ENCODE peak calls at places on chromosome 22, in five cellular contexts. D is small intestine, I is cardiac muscle cell, V is PC-3, L is A549. Z is an unnamed sample.

GRCh38 chr22:32520612-32521011 is 46.0 kb downstream of the FBXO7 start:
- DNase-seq in D (no peak), V (no peak), I (no peak), L (no peak), Z (no peak)

GRCh38 chr22:22168941-22169867 is 75.4 kb upstream of the VPREB1 start:
- DNase-seq in L (no peak), I (no peak), V (no peak), D (no peak), Z (no peak)

GRCh38 chr22:44735518-44736428 is 16.6 kb upstream of the ARHGAP8 start:
- DNase-seq in D (peak; percentile 56), V (peak; percentile 65), I (peak; percentile 82), L (peak; percentile 52), Z (peak; percentile 74)

GRCh38 chr22:27670701-27671412 is 130.7 kb downstream of the MN1 start:
- DNase-seq in L (no peak), V (peak; percentile 32), D (peak; percentile 16), I (peak; percentile 94), Z (no peak)

GRCh38 chr22:41857160-41857859 is 24.4 kb downstream of the SREBF2 start:
- DNase-seq in D (peak; percentile 45), L (peak; percentile 68), V (peak; percentile 87), I (peak; percentile 76), Z (peak; percentile 56)

GRCh38 chr22:40413873-40414272 is 43.5 kb downstream of the SGSM3 start:
- DNase-seq in I (no peak), V (no peak), L (no peak), D (no peak), Z (no peak)

GRCh38 chr22:21755855-21756284 is 20.3 kb upstream of the YPEL1 start:
- DNase-seq in L (no peak), V (peak; percentile 57), I (no peak), D (peak; percentile 25), Z (no peak)

GRCh38 chr22:33875316-33875715 is 45.0 kb downstream of the LARGE1 start:
- DNase-seq in L (no peak), V (no peak), I (no peak), D (no peak), Z (no peak)

GRCh38 chr22:23215294-23216204 is 35.2 kb downstream of the BCR start:
- DNase-seq in L (no peak), I (no peak), D (no peak), V (peak; percentile 46), Z (no peak)

GRCh38 chr22:28106601-28107000 is 187.5 kb upstream of the PITPNB start:
- DNase-seq in D (no peak), V (no peak), L (no peak), I (no peak), Z (no peak)

GRCh38 chr22:45163074-45163416 is 680 bp upstream of the NUP50 start:
- DNase-seq in V (peak; percentile 18), L (peak; percentile 8), I (peak; percentile 54), D (peak; percentile 36), Z (no peak)

GRCh38 chr22:39204216-39204615 is 40.6 kb downstream of the PDGFB start:
- DNase-seq in L (no peak), V (no peak), I (no peak), D (no peak), Z (no peak)

DNA sequence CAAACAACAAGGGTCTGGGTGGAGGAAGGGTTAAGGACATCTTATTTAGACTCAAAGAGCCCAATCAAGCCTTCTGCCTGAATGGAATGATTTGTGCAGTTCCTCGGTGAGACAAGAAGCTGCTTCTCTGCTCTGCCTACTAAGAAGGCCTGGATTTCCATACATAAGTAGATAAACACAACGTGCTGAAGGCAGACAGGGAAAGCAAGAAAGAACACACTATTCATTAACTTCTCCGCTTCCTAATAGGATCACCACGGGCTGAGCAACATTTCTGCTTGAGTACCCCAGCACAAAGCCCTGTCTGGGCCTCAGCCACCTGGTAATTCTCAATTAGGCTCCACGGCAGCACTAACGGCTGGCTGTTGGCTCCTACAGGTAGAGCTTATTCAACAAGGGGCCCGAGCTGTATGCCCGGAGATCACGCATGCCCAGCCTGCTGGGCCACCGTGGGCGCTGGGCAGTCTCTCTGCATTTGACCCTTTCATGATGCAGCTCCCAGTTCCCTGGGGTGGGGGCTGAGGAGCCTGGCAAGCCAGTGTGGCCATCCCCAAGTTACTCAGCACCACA is 1156.6 kb downstream of the TBC1D22A start:
- DNase-seq in L (no peak), D (no peak), I (no peak), V (no peak), Z (no peak)
- H3K9me3 ChIP-seq in L (no peaks in the 10 kb centered on the region), D (no peaks in the 10 kb centered on the region), I (no peaks in the 10 kb centered on the region), V (no peaks in the 10 kb centered on the region), Z (no peaks in the 10 kb centered on the region)

GRCh38 chr22:47445212-47445611 is 682.8 kb downstream of the TBC1D22A start:
- DNase-seq in D (no peak), I (no peak), L (no peak), V (no peak), Z (no peak)
- H3K9me3 ChIP-seq in D (no peaks in the 10 kb centered on the region), I (no peaks in the 10 kb centered on the region), L (no peaks in the 10 kb centered on the region), V (no peaks in the 10 kb centered on the region), Z (no peaks in the 10 kb centered on the region)

GRCh38 chr22:48676266-48677167 is 1151.2 kb downstream of the BRD1 start:
- DNase-seq in V (no peak), I (no peak), D (no peak), L (no peak), Z (no peak)
- H3K9me3 ChIP-seq in V (no peaks in the 10 kb centered on the region), I (no peaks in the 10 kb centered on the region), D (no peaks in the 10 kb centered on the region), L (no peaks in the 10 kb centered on the region), Z (no peaks in the 10 kb centered on the region)

GRCh38 chr22:47354668-47355387 is 592.4 kb downstream of the TBC1D22A start:
- DNase-seq in V (no peak), D (no peak), I (no peak), L (no peak), Z (no peak)
- H3K9me3 ChIP-seq in V (no peaks in the 10 kb centered on the region), D (no peaks in the 10 kb centered on the region), I (no peaks in the 10 kb centered on the region), L (peaks cover 3% of the 10 kb centered on the region), Z (no peaks in the 10 kb centered on the region)

GRCh38 chr22:16966251-16966650 is 41.8 kb downstream of the GAB4 start:
- DNase-seq in L (no peak), V (no peak), I (no peak), D (no peak), Z (no peak)

GRCh38 chr22:16964366-16964765 is 43.7 kb downstream of the GAB4 start:
- DNase-seq in I (no peak), D (no peak), V (no peak), L (no peak), Z (no peak)

GRCh38 chr22:16965083-16965482 is 42.9 kb downstream of the GAB4 start:
- DNase-seq in I (no peak), D (no peak), L (no peak), V (no peak), Z (no peak)

GRCh38 chr22:16967453-16968217 is 40.4 kb downstream of the GAB4 start:
- DNase-seq in V (no peak), I (no peak), D (no peak), L (no peak), Z (no peak)

DNA sequence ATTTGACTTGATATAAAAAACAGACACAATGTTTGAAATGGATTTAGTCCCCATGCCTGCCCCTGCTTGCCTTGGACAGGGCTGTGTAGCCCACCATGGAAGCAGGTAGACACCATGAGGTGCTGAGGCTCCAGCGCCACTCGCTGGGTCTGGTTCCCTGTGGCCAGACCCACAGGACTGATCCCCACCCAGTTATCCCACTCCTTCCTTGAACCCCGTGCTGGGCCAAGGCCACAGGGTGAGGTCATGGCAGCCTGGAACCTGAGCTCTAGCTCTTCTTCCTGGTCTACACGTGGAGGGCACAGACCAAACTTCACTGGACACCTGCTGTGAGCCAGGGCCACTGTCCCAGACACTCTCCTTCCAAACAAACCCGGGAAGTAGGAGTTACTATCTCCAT is 42.5 kb downstream of the GAB4 start:
- DNase-seq in D (no peak), L (no peak), I (no peak), V (no peak), Z (no peak)
- H3K9me3 ChIP-seq in D (no peaks in the 10 kb centered on the region), L (no peaks in the 10 kb centered on the region), I (no peaks in the 10 kb centered on the region), V (no peaks in the 10 kb centered on the region), Z (no peaks in the 10 kb centered on the region)

GRCh38 chr22:31049815-31050420 is 31.2 kb upstream of the SMTN start:
- DNase-seq in V (no peak), I (no peak), L (no peak), D (no peak), Z (no peak)
- H3K9me3 ChIP-seq in V (no peaks in the 10 kb centered on the region), I (no peaks in the 10 kb centered on the region), L (no peaks in the 10 kb centered on the region), D (no peaks in the 10 kb centered on the region), Z (no peaks in the 10 kb centered on the region)

DNA sequence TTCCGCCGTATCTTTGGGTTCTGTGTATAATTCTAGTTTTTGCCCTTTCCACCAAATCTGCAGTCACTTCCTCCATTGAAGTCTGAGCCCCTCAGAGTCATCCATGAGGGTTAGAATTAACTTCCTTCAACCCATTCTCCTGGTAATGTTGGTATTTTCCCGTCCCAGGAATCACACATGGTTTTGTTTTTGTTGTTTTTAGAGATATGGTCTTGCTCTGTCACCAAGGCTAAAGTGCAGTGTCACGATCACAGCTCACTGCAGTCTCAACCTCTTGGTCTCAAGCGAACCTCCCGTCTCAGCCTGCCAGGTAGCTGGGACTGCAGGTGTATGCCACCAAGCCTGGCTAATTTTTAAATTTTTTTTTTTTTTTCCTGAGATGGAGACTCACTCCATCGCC is 18.7 kb downstream of the ZBED4 start:
- DNase-seq in V (no peak), L (no peak), D (no peak), I (no peak), Z (no peak)
- H3K9me3 ChIP-seq in V (no peaks in the 10 kb centered on the region), L (peaks cover 19% of the 10 kb centered on the region), D (no peaks in the 10 kb centered on the region), I (no peaks in the 10 kb centered on the region), Z (no peaks in the 10 kb centered on the region)

DNA sequence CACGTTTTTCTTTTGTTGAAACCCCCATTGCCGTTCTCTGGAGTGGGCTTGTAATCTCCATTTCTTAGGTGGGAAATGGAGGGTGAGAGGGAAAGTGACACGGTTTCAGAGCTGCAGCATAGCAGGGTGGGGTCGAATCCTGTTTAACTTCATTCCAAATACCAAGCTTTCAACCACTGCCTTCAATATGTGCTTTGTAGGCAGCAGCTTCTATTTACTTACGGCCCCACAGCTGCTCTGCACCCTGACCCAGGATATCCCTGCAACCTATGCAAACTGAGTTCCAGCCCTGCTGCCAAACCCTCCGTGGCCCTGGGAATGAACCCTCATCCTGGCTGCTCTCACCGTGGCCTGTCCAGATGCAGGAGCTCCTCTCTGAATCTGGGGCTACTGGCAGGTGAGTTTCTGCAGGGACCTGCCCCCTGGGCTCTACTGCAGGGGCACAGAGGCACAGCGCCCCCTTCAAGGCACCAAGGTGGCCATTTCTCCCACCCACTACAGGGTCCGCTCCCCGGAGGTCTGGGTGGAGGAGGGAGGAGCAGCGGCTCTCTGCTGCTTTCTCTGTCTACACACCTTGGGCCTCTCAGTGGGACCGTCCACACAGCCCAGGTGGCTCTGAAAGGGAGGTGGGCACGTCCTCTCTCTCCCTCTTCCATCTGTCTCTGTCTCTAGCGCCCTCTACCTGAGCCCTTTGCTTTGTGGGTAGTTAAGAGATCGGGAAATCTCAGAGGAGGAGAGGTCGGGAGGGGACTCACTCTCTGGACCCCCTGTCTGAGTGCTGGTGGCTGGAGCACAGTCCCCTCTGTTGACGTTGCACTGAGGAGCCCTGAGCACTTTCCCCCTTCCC is 279.1 kb downstream of the BRD1 start:
- DNase-seq in L (no peak), V (peak; percentile 32), I (no peak), D (no peak), Z (no peak)
- H3K9me3 ChIP-seq in L (no peaks in the 10 kb centered on the region), V (no peaks in the 10 kb centered on the region), I (no peaks in the 10 kb centered on the region), D (no peaks in the 10 kb centered on the region), Z (no peaks in the 10 kb centered on the region)

Z was measured in T-helper 17 cell.